ENCODE peak calls at places on chromosome 17, in six cellular contexts. One of them, this sample, is unnamed.

GRCh38 chr17:9044796-9045470 is 23.6 kb downstream of the NTN1 start:
- DNase-seq in A549: no peak
- DNase-seq in K562: no peak
- DNase-seq in GM12878: no peak
- DNase-seq in HepG2: no peak
- DNase-seq in endothelial cell of umbilical vein: no peak
- DNase-seq in this sample: no peak

GRCh38 chr17:17723354-17724261 is 42.4 kb downstream of the RAI1 start:
- DNase-seq in K562: no peak
- DNase-seq in GM12878: no peak
- DNase-seq in A549: no peak
- DNase-seq in endothelial cell of umbilical vein: peak; percentile 61
- DNase-seq in HepG2: no peak
- DNase-seq in this sample: peak; percentile 63

GRCh38 chr17:68302066-68302564 is 10.8 kb downstream of the ARSG start:
- DNase-seq in GM12878: no peak
- DNase-seq in HepG2: no peak
- DNase-seq in K562: no peak
- DNase-seq in endothelial cell of umbilical vein: peak; percentile 97
- DNase-seq in A549: no peak
- DNase-seq in this sample: no peak

GRCh38 chr17:59723041-59723440 is 15.6 kb downstream of the VMP1 start:
- DNase-seq in GM12878: no peak
- DNase-seq in endothelial cell of umbilical vein: no peak
- DNase-seq in HepG2: no peak
- DNase-seq in A549: no peak
- DNase-seq in K562: no peak
- DNase-seq in this sample: no peak

GRCh38 chr17:65261152-65261551 is 124.0 kb downstream of the RGS9 start:
- DNase-seq in GM12878: no peak
- DNase-seq in K562: no peak
- DNase-seq in HepG2: no peak
- DNase-seq in endothelial cell of umbilical vein: no peak
- DNase-seq in A549: no peak
- DNase-seq in this sample: no peak

GRCh38 chr17:14351493-14351892 is 50.6 kb downstream of the HS3ST3B1 start:
- DNase-seq in HepG2: no peak
- DNase-seq in GM12878: no peak
- DNase-seq in K562: no peak
- DNase-seq in A549: no peak
- DNase-seq in endothelial cell of umbilical vein: no peak
- DNase-seq in this sample: peak; percentile 22

GRCh38 chr17:53655591-53655990 is 167.1 kb upstream of the KIF2B start:
- DNase-seq in endothelial cell of umbilical vein: no peak
- DNase-seq in HepG2: no peak
- DNase-seq in A549: no peak
- DNase-seq in K562: no peak
- DNase-seq in GM12878: no peak
- DNase-seq in this sample: no peak

GRCh38 chr17:28745052-28745776 is 1.4 kb downstream of the TRAF4 start:
- DNase-seq in K562: peak; percentile 51
- DNase-seq in A549: peak; percentile 64
- DNase-seq in endothelial cell of umbilical vein: peak; percentile 72
- DNase-seq in HepG2: peak; percentile 90
- DNase-seq in GM12878: no peak
- DNase-seq in this sample: peak; percentile 74

GRCh38 chr17:60817187-60817586 is 139.5 kb downstream of the BCAS3 start:
- DNase-seq in HepG2: no peak
- DNase-seq in endothelial cell of umbilical vein: no peak
- DNase-seq in K562: no peak
- DNase-seq in A549: peak; percentile 45
- DNase-seq in GM12878: no peak
- DNase-seq in this sample: no peak

GRCh38 chr17:38632334-38632733 is 26.6 kb upstream of the SRCIN1 start:
- DNase-seq in GM12878: no peak
- DNase-seq in HepG2: no peak
- DNase-seq in A549: no peak
- DNase-seq in endothelial cell of umbilical vein: no peak
- DNase-seq in K562: no peak
- DNase-seq in this sample: no peak

GRCh38 chr17:36935681-36936454 is 1.4 kb upstream of the LHX1 start:
- DNase-seq in K562: peak; percentile 43
- DNase-seq in A549: peak; percentile 72
- DNase-seq in HepG2: no peak
- DNase-seq in endothelial cell of umbilical vein: no peak
- DNase-seq in GM12878: no peak
- DNase-seq in this sample: no peak

GRCh38 chr17:50264263-50265113 is 9.8 kb upstream of the TMEM92 start:
- DNase-seq in HepG2: no peak
- DNase-seq in GM12878: no peak
- DNase-seq in K562: no peak
- DNase-seq in endothelial cell of umbilical vein: no peak
- DNase-seq in A549: no peak
- DNase-seq in this sample: no peak

GRCh38 chr17:69246726-69247375 is 18.2 kb upstream of the ABCA10 start:
- DNase-seq in A549: peak; percentile 55
- DNase-seq in endothelial cell of umbilical vein: peak; percentile 69
- DNase-seq in HepG2: peak; percentile 62
- DNase-seq in GM12878: peak; percentile 25
- DNase-seq in K562: peak; percentile 40
- DNase-seq in this sample: peak; percentile 50

GRCh38 chr17:74289688-74290087 is 15.7 kb downstream of the DNAI2 start:
- DNase-seq in GM12878: no peak
- DNase-seq in K562: no peak
- DNase-seq in A549: no peak
- DNase-seq in endothelial cell of umbilical vein: no peak
- DNase-seq in HepG2: no peak
- DNase-seq in this sample: no peak

GRCh38 chr17:29155235-29155965 is 24.8 kb downstream of the MYO18A start:
- DNase-seq in HepG2: peak; percentile 85
- DNase-seq in endothelial cell of umbilical vein: peak; percentile 66
- DNase-seq in K562: peak; percentile 71
- DNase-seq in GM12878: no peak
- DNase-seq in A549: peak; percentile 85
- DNase-seq in this sample: peak; percentile 85

GRCh38 chr17:19753049-19753444 is 4.9 kb upstream of the ALDH3A1 start:
- DNase-seq in endothelial cell of umbilical vein: peak; percentile 83
- DNase-seq in K562: no peak
- DNase-seq in GM12878: no peak
- DNase-seq in HepG2: no peak
- DNase-seq in A549: peak; percentile 99
- DNase-seq in this sample: peak; percentile 67

GRCh38 chr17:17435323-17435722 is 41.5 kb upstream of the MED9 start:
- DNase-seq in GM12878: no peak
- DNase-seq in K562: no peak
- DNase-seq in HepG2: peak; percentile 80
- DNase-seq in A549: peak; percentile 78
- DNase-seq in endothelial cell of umbilical vein: peak; percentile 45
- DNase-seq in this sample: peak; percentile 65

GRCh38 chr17:36614974-36615373 is 13.6 kb downstream of the MRM1 start:
- DNase-seq in endothelial cell of umbilical vein: no peak
- DNase-seq in GM12878: no peak
- DNase-seq in K562: no peak
- DNase-seq in A549: no peak
- DNase-seq in HepG2: no peak
- DNase-seq in this sample: no peak

DNA sequence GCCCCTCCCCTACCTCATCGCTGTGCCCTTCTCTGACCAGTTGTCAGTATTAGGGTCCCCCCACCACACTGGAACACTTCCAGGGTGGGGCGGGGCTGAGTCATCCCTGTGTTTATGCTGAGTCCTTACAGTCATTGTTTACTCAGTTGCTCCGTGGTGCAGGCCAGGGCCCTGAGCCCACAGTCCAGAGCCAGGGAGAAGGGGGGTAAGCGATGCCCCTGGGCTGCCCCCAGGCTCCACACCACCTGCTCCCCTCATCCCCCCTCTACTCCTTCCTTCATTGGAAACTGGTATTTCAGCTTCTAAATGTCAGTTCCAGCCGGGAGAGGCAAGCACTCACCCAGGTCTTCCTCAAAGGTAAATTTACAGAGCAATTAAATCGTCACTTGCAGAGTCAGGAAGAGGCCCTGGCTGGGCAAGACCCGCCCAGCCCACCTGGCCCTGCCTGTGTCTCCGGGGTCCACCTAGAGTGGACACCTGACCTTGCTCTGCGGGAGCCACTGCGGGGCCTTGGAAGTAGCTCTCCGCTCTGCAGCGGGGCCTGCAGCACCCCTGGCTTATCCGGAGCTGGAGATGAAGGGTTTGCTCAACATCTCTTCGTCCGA is 4.8 kb downstream of the ATP2A3 start:
- DNase-seq in GM12878: no peak
- DNase-seq in endothelial cell of umbilical vein: peak; percentile 64
- DNase-seq in A549: peak; percentile 76
- DNase-seq in K562: peak; percentile 50
- DNase-seq in HepG2: peak; percentile 62
- DNase-seq in this sample: no peak
- TF ChIP-seq MYC in GM12878: no peak
- TF ChIP-seq MYC in endothelial cell of umbilical vein: no peak
- TF ChIP-seq MYC in A549: no peak
- TF ChIP-seq MYC in K562: no peak
- TF ChIP-seq MYC in HepG2: no peak
- TF ChIP-seq MYC in this sample: no peak

GRCh38 chr17:47915667-47916242 is 19.7 kb downstream of the SP2 start:
- DNase-seq in HepG2: no peak
- DNase-seq in GM12878: no peak
- DNase-seq in endothelial cell of umbilical vein: no peak
- DNase-seq in K562: no peak
- DNase-seq in A549: no peak
- DNase-seq in this sample: no peak
- TF ChIP-seq POLR2A in HepG2: no peak
- TF ChIP-seq POLR2A in GM12878: no peak
- TF ChIP-seq POLR2A in endothelial cell of umbilical vein: no peak
- TF ChIP-seq POLR2A in K562: no peak
- TF ChIP-seq POLR2A in A549: no peak
- TF ChIP-seq POLR2A in this sample: no peak

GRCh38 chr17:45961206-45961605 is 37.8 kb upstream of the STH start:
- DNase-seq in endothelial cell of umbilical vein: no peak
- DNase-seq in GM12878: no peak
- DNase-seq in A549: no peak
- DNase-seq in K562: no peak
- DNase-seq in HepG2: no peak
- DNase-seq in this sample: no peak
- TF ChIP-seq CTCF in endothelial cell of umbilical vein: no peak
- TF ChIP-seq CTCF in GM12878: no peak
- TF ChIP-seq CTCF in A549: no peak
- TF ChIP-seq CTCF in K562: no peak
- TF ChIP-seq CTCF in HepG2: no peak
- TF ChIP-seq CTCF in this sample: no peak

GRCh38 chr17:54919456-54919855 is 18.8 kb downstream of the TOM1L1 start:
- DNase-seq in GM12878: no peak
- DNase-seq in K562: no peak
- DNase-seq in endothelial cell of umbilical vein: no peak
- DNase-seq in A549: no peak
- DNase-seq in HepG2: no peak
- DNase-seq in this sample: no peak
- TF ChIP-seq MYC in GM12878: no peak
- TF ChIP-seq MYC in K562: no peak
- TF ChIP-seq MYC in endothelial cell of umbilical vein: no peak
- TF ChIP-seq MYC in A549: no peak
- TF ChIP-seq MYC in HepG2: no peak
- TF ChIP-seq MYC in this sample: no peak

GRCh38 chr17:45170976-45171337 is 9.3 kb downstream of the HEXIM2 start:
- DNase-seq in GM12878: no peak
- DNase-seq in endothelial cell of umbilical vein: peak; percentile 32
- DNase-seq in HepG2: no peak
- DNase-seq in K562: no peak
- DNase-seq in A549: peak; percentile 93
- DNase-seq in this sample: peak; percentile 36

GRCh38 chr17:45172232-45172540 is 10.5 kb downstream of the HEXIM2 start:
- DNase-seq in HepG2: no peak
- DNase-seq in endothelial cell of umbilical vein: no peak
- DNase-seq in GM12878: no peak
- DNase-seq in K562: no peak
- DNase-seq in A549: no peak
- DNase-seq in this sample: no peak

GRCh38 chr17:45170280-45170975 is 8.8 kb downstream of the HEXIM2 start:
- DNase-seq in K562: no peak
- DNase-seq in HepG2: no peak
- DNase-seq in endothelial cell of umbilical vein: no peak
- DNase-seq in A549: no peak
- DNase-seq in GM12878: no peak
- DNase-seq in this sample: peak; percentile 26

GRCh38 chr17:45171338-45172231 is 9.9 kb downstream of the HEXIM2 start:
- DNase-seq in K562: peak; percentile 48
- DNase-seq in endothelial cell of umbilical vein: no peak
- DNase-seq in HepG2: peak; percentile 94
- DNase-seq in GM12878: no peak
- DNase-seq in A549: peak; percentile 96
- DNase-seq in this sample: peak; percentile 64

GRCh38 chr17:45172541-45173286 is 11.0 kb downstream of the HEXIM2 start:
- DNase-seq in endothelial cell of umbilical vein: no peak
- DNase-seq in HepG2: peak; percentile 97
- DNase-seq in K562: no peak
- DNase-seq in GM12878: no peak
- DNase-seq in A549: peak; percentile 99
- DNase-seq in this sample: peak; percentile 91
- TF ChIP-seq POLR2A in endothelial cell of umbilical vein: no peak
- TF ChIP-seq POLR2A in HepG2: peak; percentile 80
- TF ChIP-seq POLR2A in K562: no peak
- TF ChIP-seq POLR2A in GM12878: peak; percentile 26
- TF ChIP-seq POLR2A in A549: peak; percentile 46
- TF ChIP-seq POLR2A in this sample: peak; percentile 14

GRCh38 chr17:57948555-57949420 is 6.4 kb downstream of the CUEDC1 start:
- DNase-seq in A549: peak; percentile 98
- DNase-seq in GM12878: no peak
- DNase-seq in K562: no peak
- DNase-seq in HepG2: no peak
- DNase-seq in endothelial cell of umbilical vein: peak; percentile 43
- DNase-seq in this sample: peak; percentile 63
- TF ChIP-seq CTCF in A549: peak; percentile 45
- TF ChIP-seq CTCF in GM12878: peak; percentile 10
- TF ChIP-seq CTCF in K562: no peak
- TF ChIP-seq CTCF in HepG2: no peak
- TF ChIP-seq CTCF in endothelial cell of umbilical vein: no peak
- TF ChIP-seq CTCF in this sample: no peak

This sample was measured in NB4.